ENCODE peak calls at places on chromosome 5, in eight cellular contexts. One of them, this sample, is unnamed.

GRCh38 chr5:96851312-96852062 is 24.8 kb upstream of the ERAP2 start:
- DNase-seq in NCI-H774: no peak
- DNase-seq in activated CD8-positive, alpha-beta T cell treated with anti-CD3 and anti-CD28 coated beads, Interleukin-2, amount 10 ng/mL, durations not matched to agents 7 days and 5 days: no peak
- DNase-seq in HCEC 1CT: no peak
- DNase-seq in occipital lobe: no peak
- DNase-seq in Caki2: no peak
- DNase-seq in PC-9: no peak
- DNase-seq in GM20000: no peak
- DNase-seq in this sample: no peak

GRCh38 chr5:150179221-150179620 is 10.6 kb upstream of the SLC6A7 start:
- DNase-seq in NCI-H774: no peak
- DNase-seq in activated CD8-positive, alpha-beta T cell treated with anti-CD3 and anti-CD28 coated beads, Interleukin-2, amount 10 ng/mL, durations not matched to agents 7 days and 5 days: no peak
- DNase-seq in HCEC 1CT: no peak
- DNase-seq in occipital lobe: no peak
- DNase-seq in Caki2: no peak
- DNase-seq in PC-9: no peak
- DNase-seq in GM20000: no peak
- DNase-seq in this sample: no peak

GRCh38 chr5:161312882-161313281 is 233.6 kb downstream of the GABRB2 start:
- DNase-seq in NCI-H774: no peak
- DNase-seq in activated CD8-positive, alpha-beta T cell treated with anti-CD3 and anti-CD28 coated beads, Interleukin-2, amount 10 ng/mL, durations not matched to agents 7 days and 5 days: no peak
- DNase-seq in HCEC 1CT: no peak
- DNase-seq in occipital lobe: no peak
- DNase-seq in Caki2: no peak
- DNase-seq in PC-9: no peak
- DNase-seq in GM20000: no peak
- DNase-seq in this sample: no peak

GRCh38 chr5:140043508-140043872 is 391 bp upstream of the NRG2 start:
- DNase-seq in NCI-H774: no peak
- DNase-seq in activated CD8-positive, alpha-beta T cell treated with anti-CD3 and anti-CD28 coated beads, Interleukin-2, amount 10 ng/mL, durations not matched to agents 7 days and 5 days: no peak
- DNase-seq in HCEC 1CT: no peak
- DNase-seq in occipital lobe: peak
- DNase-seq in Caki2: no peak
- DNase-seq in PC-9: no peak
- DNase-seq in GM20000: peak
- DNase-seq in this sample: no peak

GRCh38 chr5:142472306-142472951 is 147.6 kb upstream of the SPRY4 start:
- DNase-seq in NCI-H774: no peak
- DNase-seq in activated CD8-positive, alpha-beta T cell treated with anti-CD3 and anti-CD28 coated beads, Interleukin-2, amount 10 ng/mL, durations not matched to agents 7 days and 5 days: peak
- DNase-seq in HCEC 1CT: peak
- DNase-seq in occipital lobe: no peak
- DNase-seq in Caki2: peak
- DNase-seq in PC-9: peak
- DNase-seq in GM20000: no peak
- DNase-seq in this sample: no peak

GRCh38 chr5:24347206-24347605 is 297.6 kb downstream of the CDH10 start:
- DNase-seq in NCI-H774: no peak
- DNase-seq in activated CD8-positive, alpha-beta T cell treated with anti-CD3 and anti-CD28 coated beads, Interleukin-2, amount 10 ng/mL, durations not matched to agents 7 days and 5 days: no peak
- DNase-seq in HCEC 1CT: no peak
- DNase-seq in occipital lobe: no peak
- DNase-seq in Caki2: no peak
- DNase-seq in PC-9: no peak
- DNase-seq in GM20000: no peak
- DNase-seq in this sample: no peak

GRCh38 chr5:9537223-9538141 is 8.4 kb downstream of the SEMA5A start:
- DNase-seq in NCI-H774: no peak
- DNase-seq in activated CD8-positive, alpha-beta T cell treated with anti-CD3 and anti-CD28 coated beads, Interleukin-2, amount 10 ng/mL, durations not matched to agents 7 days and 5 days: no peak
- DNase-seq in HCEC 1CT: no peak
- DNase-seq in occipital lobe: no peak
- DNase-seq in Caki2: no peak
- DNase-seq in PC-9: no peak
- DNase-seq in GM20000: no peak
- DNase-seq in this sample: no peak

GRCh38 chr5:108917596-108917995 is 169.9 kb downstream of the FER start:
- DNase-seq in NCI-H774: no peak
- DNase-seq in activated CD8-positive, alpha-beta T cell treated with anti-CD3 and anti-CD28 coated beads, Interleukin-2, amount 10 ng/mL, durations not matched to agents 7 days and 5 days: no peak
- DNase-seq in HCEC 1CT: no peak
- DNase-seq in occipital lobe: no peak
- DNase-seq in Caki2: no peak
- DNase-seq in PC-9: no peak
- DNase-seq in GM20000: no peak
- DNase-seq in this sample: no peak

GRCh38 chr5:14406554-14406849 is 175.1 kb upstream of the OTULINL start:
- DNase-seq in NCI-H774: no peak
- DNase-seq in activated CD8-positive, alpha-beta T cell treated with anti-CD3 and anti-CD28 coated beads, Interleukin-2, amount 10 ng/mL, durations not matched to agents 7 days and 5 days: no peak
- DNase-seq in HCEC 1CT: peak
- DNase-seq in occipital lobe: peak
- DNase-seq in Caki2: peak
- DNase-seq in PC-9: no peak
- DNase-seq in GM20000: no peak
- DNase-seq in this sample: no peak

GRCh38 chr5:2014058-2014610 is 131.4 kb upstream of the IRX4 start:
- DNase-seq in NCI-H774: no peak
- DNase-seq in activated CD8-positive, alpha-beta T cell treated with anti-CD3 and anti-CD28 coated beads, Interleukin-2, amount 10 ng/mL, durations not matched to agents 7 days and 5 days: no peak
- DNase-seq in HCEC 1CT: no peak
- DNase-seq in occipital lobe: no peak
- DNase-seq in Caki2: no peak
- DNase-seq in PC-9: no peak
- DNase-seq in GM20000: no peak
- DNase-seq in this sample: no peak

GRCh38 chr5:176174345-176175025 is 63.7 kb upstream of the SIMC1 start:
- DNase-seq in NCI-H774: no peak
- DNase-seq in activated CD8-positive, alpha-beta T cell treated with anti-CD3 and anti-CD28 coated beads, Interleukin-2, amount 10 ng/mL, durations not matched to agents 7 days and 5 days: peak
- DNase-seq in HCEC 1CT: no peak
- DNase-seq in occipital lobe: no peak
- DNase-seq in Caki2: no peak
- DNase-seq in PC-9: no peak
- DNase-seq in GM20000: no peak
- DNase-seq in this sample: no peak

GRCh38 chr5:123440456-123440855 is 17.3 kb upstream of the CEP120 start:
- DNase-seq in NCI-H774: no peak
- DNase-seq in activated CD8-positive, alpha-beta T cell treated with anti-CD3 and anti-CD28 coated beads, Interleukin-2, amount 10 ng/mL, durations not matched to agents 7 days and 5 days: no peak
- DNase-seq in HCEC 1CT: no peak
- DNase-seq in occipital lobe: no peak
- DNase-seq in Caki2: no peak
- DNase-seq in PC-9: no peak
- DNase-seq in GM20000: no peak
- DNase-seq in this sample: no peak

GRCh38 chr5:138282918-138283742 is 8.7 kb upstream of the GFRA3 start:
- DNase-seq in NCI-H774: peak
- DNase-seq in activated CD8-positive, alpha-beta T cell treated with anti-CD3 and anti-CD28 coated beads, Interleukin-2, amount 10 ng/mL, durations not matched to agents 7 days and 5 days: peak
- DNase-seq in HCEC 1CT: peak
- DNase-seq in occipital lobe: no peak
- DNase-seq in Caki2: peak
- DNase-seq in PC-9: peak
- DNase-seq in GM20000: no peak
- DNase-seq in this sample: no peak

GRCh38 chr5:91074615-91075014 is 308.5 kb downstream of the ARRDC3 start:
- DNase-seq in NCI-H774: no peak
- DNase-seq in activated CD8-positive, alpha-beta T cell treated with anti-CD3 and anti-CD28 coated beads, Interleukin-2, amount 10 ng/mL, durations not matched to agents 7 days and 5 days: no peak
- DNase-seq in HCEC 1CT: peak
- DNase-seq in occipital lobe: no peak
- DNase-seq in Caki2: peak
- DNase-seq in PC-9: no peak
- DNase-seq in GM20000: no peak
- DNase-seq in this sample: no peak

GRCh38 chr5:154523704-154524103 is 45.7 kb upstream of the HAND1 start:
- DNase-seq in NCI-H774: no peak
- DNase-seq in activated CD8-positive, alpha-beta T cell treated with anti-CD3 and anti-CD28 coated beads, Interleukin-2, amount 10 ng/mL, durations not matched to agents 7 days and 5 days: no peak
- DNase-seq in HCEC 1CT: no peak
- DNase-seq in occipital lobe: no peak
- DNase-seq in Caki2: peak
- DNase-seq in PC-9: no peak
- DNase-seq in GM20000: no peak
- DNase-seq in this sample: no peak

GRCh38 chr5:93257616-93258015 is 323.4 kb downstream of the NR2F1-AS1 start:
- DNase-seq in NCI-H774: no peak
- DNase-seq in activated CD8-positive, alpha-beta T cell treated with anti-CD3 and anti-CD28 coated beads, Interleukin-2, amount 10 ng/mL, durations not matched to agents 7 days and 5 days: no peak
- DNase-seq in HCEC 1CT: peak
- DNase-seq in occipital lobe: no peak
- DNase-seq in Caki2: no peak
- DNase-seq in PC-9: no peak
- DNase-seq in GM20000: no peak
- DNase-seq in this sample: no peak

GRCh38 chr5:76022611-76023010 is 60.6 kb upstream of the SV2C start:
- DNase-seq in NCI-H774: no peak
- DNase-seq in activated CD8-positive, alpha-beta T cell treated with anti-CD3 and anti-CD28 coated beads, Interleukin-2, amount 10 ng/mL, durations not matched to agents 7 days and 5 days: no peak
- DNase-seq in HCEC 1CT: no peak
- DNase-seq in occipital lobe: no peak
- DNase-seq in Caki2: no peak
- DNase-seq in PC-9: no peak
- DNase-seq in GM20000: no peak
- DNase-seq in this sample: no peak

GRCh38 chr5:149915392-149916260 is 29.0 kb downstream of the PDE6A start:
- DNase-seq in NCI-H774: no peak
- DNase-seq in activated CD8-positive, alpha-beta T cell treated with anti-CD3 and anti-CD28 coated beads, Interleukin-2, amount 10 ng/mL, durations not matched to agents 7 days and 5 days: no peak
- DNase-seq in HCEC 1CT: no peak
- DNase-seq in occipital lobe: no peak
- DNase-seq in Caki2: no peak
- DNase-seq in PC-9: peak
- DNase-seq in GM20000: no peak
- DNase-seq in this sample: no peak

GRCh38 chr5:102152906-102153787 is 142.9 kb downstream of the SLCO4C1 start:
- DNase-seq in NCI-H774: peak
- DNase-seq in activated CD8-positive, alpha-beta T cell treated with anti-CD3 and anti-CD28 coated beads, Interleukin-2, amount 10 ng/mL, durations not matched to agents 7 days and 5 days: peak
- DNase-seq in HCEC 1CT: peak
- DNase-seq in occipital lobe: no peak
- DNase-seq in Caki2: peak
- DNase-seq in PC-9: no peak
- DNase-seq in GM20000: peak
- DNase-seq in this sample: no peak

GRCh38 chr5:142935014-142935413 is 164.8 kb downstream of the ARHGAP26 start:
- DNase-seq in NCI-H774: no peak
- DNase-seq in activated CD8-positive, alpha-beta T cell treated with anti-CD3 and anti-CD28 coated beads, Interleukin-2, amount 10 ng/mL, durations not matched to agents 7 days and 5 days: no peak
- DNase-seq in HCEC 1CT: no peak
- DNase-seq in occipital lobe: no peak
- DNase-seq in Caki2: no peak
- DNase-seq in PC-9: no peak
- DNase-seq in GM20000: no peak
- DNase-seq in this sample: no peak

GRCh38 chr5:141084487-141084989 is 9.9 kb upstream of the PCDHB2 start:
- DNase-seq in NCI-H774: no peak
- DNase-seq in activated CD8-positive, alpha-beta T cell treated with anti-CD3 and anti-CD28 coated beads, Interleukin-2, amount 10 ng/mL, durations not matched to agents 7 days and 5 days: peak
- DNase-seq in HCEC 1CT: peak
- DNase-seq in occipital lobe: peak
- DNase-seq in Caki2: no peak
- DNase-seq in PC-9: peak
- DNase-seq in GM20000: no peak
- DNase-seq in this sample: no peak

GRCh38 chr5:96151891-96152290 is 190.2 kb upstream of the ELL2 start:
- DNase-seq in NCI-H774: no peak
- DNase-seq in activated CD8-positive, alpha-beta T cell treated with anti-CD3 and anti-CD28 coated beads, Interleukin-2, amount 10 ng/mL, durations not matched to agents 7 days and 5 days: no peak
- DNase-seq in HCEC 1CT: no peak
- DNase-seq in occipital lobe: no peak
- DNase-seq in Caki2: no peak
- DNase-seq in PC-9: no peak
- DNase-seq in GM20000: no peak
- DNase-seq in this sample: no peak

GRCh38 chr5:62568800-62569432 is 9.7 kb upstream of the LRRC70 start:
- DNase-seq in NCI-H774: no peak
- DNase-seq in activated CD8-positive, alpha-beta T cell treated with anti-CD3 and anti-CD28 coated beads, Interleukin-2, amount 10 ng/mL, durations not matched to agents 7 days and 5 days: no peak
- DNase-seq in HCEC 1CT: no peak
- DNase-seq in occipital lobe: no peak
- DNase-seq in Caki2: no peak
- DNase-seq in PC-9: no peak
- DNase-seq in GM20000: no peak
- DNase-seq in this sample: no peak